ENCODE peak calls at places on chromosomes 13 and 19, in eight cellular contexts. T, Y, G, S, Z, R, D and V are unnamed samples.
A peak's percentile ranks its signal among the peaks of the same experiment; 100 is the strongest.

GRCh38 chr13:38538412-38538811 is 148.5 kb upstream of the FREM2 start:
- DNase-seq in T (no peak), Y (no peak), G (no peak), S (no peak), Z (no peak), R (no peak), D (no peak), V (no peak)

GRCh38 chr19:13573268-13573667 is 67.0 kb upstream of the CACNA1A start:
- DNase-seq in T (no peak), Y (no peak), G (no peak), S (no peak), Z (no peak), R (no peak), D (no peak), V (no peak)

GRCh38 chr13:94966380-94966779 is 254.0 kb upstream of the SOX21 start:
- DNase-seq in T (no peak), Y (no peak), G (no peak), S (no peak), Z (no peak), R (no peak), D (no peak), V (no peak)

GRCh38 chr13:50130686-50131051 is 115.4 kb downstream of the KCNRG start:
- DNase-seq in T (no peak), Y (peak; percentile 59), G (peak; percentile 41), S (no peak), Z (no peak), R (no peak), D (no peak), V (peak; percentile 30)

GRCh38 chr13:113794764-113795173 is 35.7 kb downstream of the TMEM255B start:
- DNase-seq in T (no peak), Y (no peak), G (no peak), S (no peak), Z (no peak), R (no peak), D (no peak), V (no peak)

GRCh38 chr19:33390120-33390907 is 16.8 kb downstream of the CEBPG start:
- DNase-seq in T (no peak), Y (peak; percentile 84), G (peak; percentile 49), S (peak; percentile 84), Z (no peak), R (peak; percentile 84), D (no peak), V (no peak)

GRCh38 chr13:37621811-37622361 is 23.3 kb upstream of the POSTN start:
- DNase-seq in T (peak; percentile 44), Y (peak; percentile 95), G (no peak), S (peak; percentile 56), Z (no peak), R (no peak), D (no peak), V (no peak)

GRCh38 chr13:96650301-96650886 is 343.9 kb downstream of the OXGR1 start:
- DNase-seq in T (no peak), Y (peak; percentile 33), G (no peak), S (no peak), Z (no peak), R (no peak), D (no peak), V (no peak)

GRCh38 chr13:114015111-114015551 is 41.3 kb upstream of the C13orf46 start:
- DNase-seq in T (no peak), Y (no peak), G (no peak), S (no peak), Z (no peak), R (no peak), D (no peak), V (no peak)

GRCh38 chr19:16969127-16969526 is 57.5 kb downstream of the CPAMD8 start:
- DNase-seq in T (no peak), Y (peak; percentile 49), G (peak; percentile 40), S (no peak), Z (no peak), R (no peak), D (no peak), V (no peak)
- TF ChIP-seq CTCF in T (no peak), Y (peak; percentile 44), G (peak; percentile 28), S (peak; percentile 27), Z (no peak), R (no peak), D (no peak), V (no peak)

GRCh38 chr19:1452802-1453524 is 3.0 kb downstream of the APC2 start:
- DNase-seq in T (no peak), Y (no peak), G (no peak), S (no peak), Z (no peak), R (no peak), D (no peak), V (no peak)

GRCh38 chr19:1453525-1454371 is 3.8 kb downstream of the APC2 start:
- DNase-seq in T (no peak), Y (peak; percentile 44), G (no peak), S (no peak), Z (no peak), R (no peak), D (no peak), V (no peak)

GRCh38 chr19:1449467-1450442 is at the start of gene APC2:
- DNase-seq in T (no peak), Y (no peak), G (no peak), S (no peak), Z (no peak), R (no peak), D (no peak), V (peak; percentile 75)

GRCh38 chr19:1451916-1452801 is 2.2 kb downstream of the APC2 start:
- DNase-seq in T (no peak), Y (no peak), G (no peak), S (no peak), Z (no peak), R (no peak), D (no peak), V (peak; percentile 60)

GRCh38 chr19:1450735-1451669 is 1.1 kb downstream of the APC2 start:
- DNase-seq in T (no peak), Y (no peak), G (no peak), S (no peak), Z (no peak), R (no peak), D (no peak), V (no peak)
- TF ChIP-seq CTCF in T (no peak), Y (no peak), G (no peak), S (no peak), Z (no peak), R (no peak), D (no peak), V (no peak)

DNA sequence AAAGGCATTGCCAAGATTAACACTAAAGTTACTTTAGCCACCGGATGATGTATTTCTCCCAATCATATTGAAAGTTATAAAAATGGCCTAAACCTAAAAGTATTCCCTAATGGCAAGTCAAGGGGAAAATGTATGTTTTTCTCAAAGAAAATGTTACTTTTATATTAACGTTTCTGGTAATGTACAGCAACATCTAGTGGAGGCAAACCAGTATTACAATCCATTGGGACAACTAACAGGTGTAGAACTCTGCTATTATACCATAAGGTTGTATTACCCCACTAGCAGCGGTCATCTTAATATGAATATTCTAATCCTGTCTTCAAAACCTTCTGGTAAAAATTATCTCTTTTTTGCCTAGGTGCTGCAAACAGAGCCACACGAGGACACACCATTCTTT is 69.2 kb downstream of the ZNF100 start:
- DNase-seq in T (peak; percentile 1), Y (peak; percentile 21), G (no peak), S (no peak), Z (no peak), R (no peak), D (no peak), V (no peak)
- TF ChIP-seq CTCF in T (peak; percentile 17), Y (peak; percentile 37), G (peak; percentile 62), S (peak; percentile 35), Z (peak; percentile 78), R (peak; percentile 84), D (peak; percentile 77), V (peak; percentile 68)

GRCh38 chr13:29104461-29104860 is 284.3 kb downstream of the MTUS2 start:
- DNase-seq in T (no peak), Y (no peak), G (no peak), S (no peak), Z (no peak), R (no peak), D (no peak), V (no peak)

GRCh38 chr13:29110003-29110402 is 289.9 kb downstream of the MTUS2 start:
- DNase-seq in T (no peak), Y (no peak), G (no peak), S (no peak), Z (no peak), R (no peak), D (no peak), V (no peak)

GRCh38 chr13:29103036-29103800 is 283.1 kb downstream of the MTUS2 start:
- DNase-seq in T (no peak), Y (no peak), G (no peak), S (no peak), Z (no peak), R (no peak), D (no peak), V (no peak)

GRCh38 chr13:29106651-29107050 is 286.5 kb downstream of the MTUS2 start:
- DNase-seq in T (no peak), Y (no peak), G (no peak), S (no peak), Z (no peak), R (no peak), D (no peak), V (no peak)

DNA sequence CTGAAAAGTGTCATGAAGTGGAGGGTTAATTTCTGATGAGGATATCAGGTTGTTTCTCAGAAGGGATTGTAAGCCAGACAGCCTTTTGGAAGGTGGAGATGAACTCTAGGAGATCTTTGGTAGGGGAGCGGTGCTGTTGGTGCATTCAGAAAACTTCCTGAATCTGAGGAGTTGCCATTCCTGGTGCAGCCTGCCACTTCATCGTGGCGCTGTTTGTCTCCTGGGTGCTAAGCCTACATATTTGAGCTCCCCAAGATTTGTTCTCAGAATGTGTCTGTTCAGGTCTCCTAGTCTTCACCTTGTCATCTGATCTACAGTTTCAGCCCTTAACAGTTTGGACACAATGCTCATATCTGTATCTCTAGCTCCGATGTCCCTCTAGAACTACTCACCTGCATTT is 285.6 kb downstream of the MTUS2 start:
- DNase-seq in T (no peak), Y (no peak), G (no peak), S (no peak), Z (no peak), R (no peak), D (no peak), V (no peak)
- TF ChIP-seq CTCF in T (no peak), Y (no peak), G (no peak), S (no peak), Z (no peak), R (no peak), D (no peak), V (peak; percentile 48)

DNA sequence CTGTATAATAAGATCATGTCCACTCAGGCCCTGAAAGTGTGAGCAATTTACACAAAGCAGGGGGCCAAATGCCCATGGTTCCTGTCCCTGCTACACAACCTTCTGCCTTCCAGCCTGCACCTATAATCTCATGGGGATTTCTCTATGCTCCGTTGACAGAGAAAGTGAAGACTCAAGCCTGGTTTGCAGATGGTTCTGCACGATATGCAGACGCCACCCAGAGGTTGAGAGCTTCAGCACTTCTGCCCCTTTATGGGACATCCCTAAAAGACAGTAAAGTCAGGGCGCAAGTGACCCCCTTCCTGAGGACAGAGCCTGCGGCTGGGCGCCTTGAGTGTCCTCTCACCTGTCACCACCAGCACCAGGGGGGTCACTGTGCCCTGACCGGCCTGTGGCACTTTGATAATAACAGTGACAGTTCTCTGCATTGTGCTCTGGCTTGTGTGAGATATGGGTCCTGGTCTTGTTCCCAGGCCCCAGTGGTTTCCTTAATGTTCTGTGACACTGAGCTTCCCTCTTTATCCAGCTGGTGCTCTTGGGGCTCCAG is 15.1 kb downstream of the LILRA5 start:
- DNase-seq in T (no peak), Y (no peak), G (no peak), S (no peak), Z (no peak), R (no peak), D (no peak), V (no peak)
- TF ChIP-seq CTCF in T (no peak), Y (no peak), G (no peak), S (no peak), Z (no peak), R (no peak), D (no peak), V (no peak)

GRCh38 chr13:34842466-34842865 is 99.6 kb upstream of the NBEA start:
- DNase-seq in T (no peak), Y (no peak), G (no peak), S (no peak), Z (no peak), R (no peak), D (no peak), V (no peak)
- TF ChIP-seq CTCF in T (no peak), Y (no peak), G (no peak), S (no peak), Z (no peak), R (no peak), D (no peak), V (no peak)